ENCODE peak calls at places on chromosomes 6 and 20, in five cellular contexts. C is ovary, Q is tibial artery, V is heart left ventricle, U is mesendoderm. N is an unnamed sample.

GRCh38 chr20:38278150-38278549 is 17.6 kb upstream of the KIAA1755 start:
- DNase-seq in C (no peak), Q (no peak), V (no peak), U (no peak), N (no peak)

GRCh38 chr20:50399003-50399916 is 110.9 kb upstream of the PTPN1 start:
- DNase-seq in C (peak; percentile 65), Q (peak; percentile 88), V (peak; percentile 86), U (no peak), N (peak; percentile 56)

GRCh38 chr20:48384147-48384818 is 443.5 kb downstream of the PREX1 start:
- DNase-seq in C (no peak), Q (no peak), V (no peak), U (peak; percentile 57), N (no peak)

GRCh38 chr6:2141644-2142290 is 103.6 kb downstream of the GMDS start:
- DNase-seq in C (no peak), Q (no peak), V (no peak), U (no peak), N (no peak)

GRCh38 chr6:31559958-31560696 is 12.0 kb upstream of the LTA start:
- DNase-seq in C (no peak), Q (peak; percentile 54), V (peak; percentile 80), U (peak; percentile 83), N (peak; percentile 67)

GRCh38 chr6:106477790-106478189 is 117.3 kb downstream of the CRYBG1 start:
- DNase-seq in C (no peak), Q (peak; percentile 25), V (no peak), U (no peak), N (no peak)

GRCh38 chr6:43375693-43376092 is 6.2 kb upstream of the ZNF318 start:
- DNase-seq in C (no peak), Q (no peak), V (no peak), U (no peak), N (no peak)

GRCh38 chr6:16669227-16669626 is 92.0 kb downstream of the ATXN1 start:
- DNase-seq in C (no peak), Q (no peak), V (no peak), U (no peak), N (peak; percentile 44)

GRCh38 chr20:16284385-16285100 is 288.7 kb downstream of the KIF16B start:
- DNase-seq in C (no peak), Q (no peak), V (no peak), U (no peak), N (no peak)

GRCh38 chr20:10626896-10627295 is 46.9 kb downstream of the JAG1 start:
- DNase-seq in C (no peak), Q (no peak), V (no peak), U (no peak), N (no peak)

GRCh38 chr6:129133770-129134192 is 250.8 kb downstream of the LAMA2 start:
- DNase-seq in C (no peak), Q (no peak), V (no peak), U (no peak), N (peak; percentile 63)

GRCh38 chr20:3106658-3107463 is 22.3 kb upstream of the AVP start:
- DNase-seq in C (no peak), Q (no peak), V (no peak), U (peak; percentile 41), N (no peak)

GRCh38 chr20:2559641-2560040 is 23.3 kb downstream of the TMC2 start:
- DNase-seq in C (no peak), Q (no peak), V (no peak), U (no peak), N (no peak)

GRCh38 chr20:47774081-47774777 is 11.1 kb downstream of the SULF2 start:
- DNase-seq in C (no peak), Q (no peak), V (no peak), U (no peak), N (no peak)

GRCh38 chr6:107695061-107695715 is 128.9 kb downstream of the SCML4 start:
- DNase-seq in C (no peak), Q (no peak), V (no peak), U (no peak), N (peak; percentile 14)

GRCh38 chr6:161251345-161251744 is 22.5 kb downstream of the AGPAT4 start:
- DNase-seq in C (no peak), Q (no peak), V (no peak), U (no peak), N (no peak)

GRCh38 chr6:109446541-109446940 is 6.0 kb downstream of the SMPD2 start:
- DNase-seq in C (no peak), Q (no peak), V (no peak), U (no peak), N (no peak)

GRCh38 chr6:142013286-142013685 is 119.4 kb upstream of the GJE1 start:
- DNase-seq in C (no peak), Q (no peak), V (no peak), U (no peak), N (peak; percentile 90)

GRCh38 chr20:33183292-33183691 is 15.3 kb downstream of the BPIFA2 start:
- DNase-seq in C (no peak), Q (no peak), V (no peak), U (peak; percentile 18), N (no peak)

GRCh38 chr20:347640-348484 is 951 bp downstream of the NRSN2 start:
- DNase-seq in C (peak; percentile 96), Q (peak; percentile 87), V (peak; percentile 94), U (peak; percentile 98), N (peak; percentile 94)

GRCh38 chr6:111201764-111202163 is 114.5 kb downstream of the SLC16A10 start:
- DNase-seq in C (no peak), Q (no peak), V (no peak), U (no peak), N (no peak)

GRCh38 chr6:38713812-38714211 is 1.3 kb upstream of the DNAH8 start:
- DNase-seq in C (no peak), Q (no peak), V (no peak), U (no peak), N (peak; percentile 3)

GRCh38 chr6:37481793-37482192 is 17.9 kb downstream of the CCDC167 start:
- DNase-seq in C (no peak), Q (no peak), V (peak; percentile 45), U (no peak), N (no peak)

GRCh38 chr6:157034433-157035230 is 257.5 kb downstream of the ARID1B start:
- DNase-seq in C (no peak), Q (no peak), V (no peak), U (peak; percentile 73), N (peak; percentile 66)

GRCh38 chr20:11144114-11144513 is 470.3 kb upstream of the JAG1 start:
- DNase-seq in C (no peak), Q (no peak), V (no peak), U (no peak), N (peak; percentile 97)

GRCh38 chr20:3407426-3408250 is at the start of gene DNAAF9:
- DNase-seq in C (peak; percentile 82), Q (peak; percentile 68), V (peak; percentile 82), U (peak; percentile 80), N (peak; percentile 69)

GRCh38 chr6:33988121-33989015 is 157.5 kb downstream of the GRM4 start:
- DNase-seq in C (no peak), Q (no peak), V (no peak), U (no peak), N (no peak)

GRCh38 chr6:152598858-152599537 is 38.2 kb downstream of the SYNE1 start:
- DNase-seq in C (no peak), Q (no peak), V (peak; percentile 31), U (no peak), N (peak; percentile 35)

GRCh38 chr20:10430000-10430466 is 4.0 kb downstream of the MKKS start:
- DNase-seq in C (no peak), Q (no peak), V (no peak), U (no peak), N (no peak)

GRCh38 chr6:26351544-26351953 is 13.4 kb upstream of the BTN3A2 start:
- DNase-seq in C (no peak), Q (no peak), V (no peak), U (no peak), N (peak; percentile 90)

GRCh38 chr6:52517502-52518278 is 59.2 kb downstream of the TRAM2 start:
- DNase-seq in C (peak; percentile 88), Q (peak; percentile 94), V (peak; percentile 90), U (peak; percentile 97), N (peak; percentile 94)

GRCh38 chr20:40606660-40607059 is 82.4 kb downstream of the MAFB start:
- DNase-seq in C (no peak), Q (no peak), V (no peak), U (peak; percentile 51), N (no peak)

GRCh38 chr6:11236351-11236750 is 3.9 kb upstream of the NEDD9 start:
- DNase-seq in C (no peak), Q (no peak), V (no peak), U (no peak), N (peak; percentile 69)

GRCh38 chr6:116676021-116676420 is 5.0 kb upstream of the KPNA5 start:
- DNase-seq in C (no peak), Q (no peak), V (no peak), U (no peak), N (no peak)

GRCh38 chr20:59752704-59753460 is 148.5 kb downstream of the PHACTR3 start:
- DNase-seq in C (no peak), Q (no peak), V (no peak), U (no peak), N (peak; percentile 40)
- H3K4me3 ChIP-seq in C (no peak overlapping the region), Q (no peak overlapping the region), V (no peak overlapping the region), U (no peak overlapping the region), N (no peak overlapping the region)

GRCh38 chr6:28765978-28766351 is 157.8 kb downstream of the TRIM27 start:
- DNase-seq in C (no peak), Q (no peak), V (no peak), U (peak; percentile 59), N (no peak)
- H3K4me3 ChIP-seq in C (no peak overlapping the region), Q (no peak overlapping the region), V (no peak overlapping the region), U (no peak overlapping the region), N (no peak overlapping the region)

DNA sequence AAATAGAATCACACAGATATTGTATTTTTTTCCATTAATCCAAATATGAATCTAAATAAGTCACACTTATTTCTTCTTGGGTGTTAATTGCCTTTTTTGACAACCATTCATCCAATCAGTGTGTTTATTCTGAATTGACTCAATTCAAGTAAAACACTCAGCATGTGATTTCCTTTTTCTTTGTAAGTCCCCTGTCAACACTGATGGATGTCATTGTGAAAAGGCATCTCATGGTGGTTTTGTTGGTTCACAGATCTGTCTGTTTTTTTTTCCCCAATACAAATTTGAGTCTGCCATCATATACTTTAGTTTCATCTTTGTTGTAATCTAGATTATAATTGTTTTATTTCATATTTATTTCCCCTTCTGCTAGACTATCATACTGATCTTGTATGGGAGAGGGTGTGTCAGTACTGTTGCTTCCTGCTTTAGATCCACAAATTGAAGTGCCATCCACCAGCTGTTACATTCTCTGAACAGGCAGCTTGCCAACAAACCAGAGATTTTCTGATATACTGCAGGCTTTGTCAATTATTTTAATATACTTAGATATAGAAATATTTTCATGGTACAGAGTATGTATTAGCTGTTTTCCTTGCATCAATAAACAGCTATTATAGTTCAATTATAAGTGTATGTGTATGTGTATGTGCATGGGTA is 64.2 kb upstream of the FLRT3 start:
- DNase-seq in C (no peak), Q (no peak), V (no peak), U (no peak), N (no peak)
- H3K4me3 ChIP-seq in C (no peak overlapping the region), Q (no peak overlapping the region), V (no peak overlapping the region), U (no peak overlapping the region), N (no peak overlapping the region)

GRCh38 chr6:118152524-118152923 is 245.5 kb downstream of the SLC35F1 start:
- DNase-seq in C (no peak), Q (no peak), V (no peak), U (peak; percentile 36), N (no peak)
- H3K4me3 ChIP-seq in C (no peak overlapping the region), Q (no peak overlapping the region), V (no peak overlapping the region), U (no peak overlapping the region), N (no peak overlapping the region)